ENCODE peak calls at places on chromosomes 7 and 10, in seven cellular contexts. Q is fibroblast of lung, O is neuronal stem cell, U is astrocyte, A is A549, D is right lobe of liver, E is ovary. H is an unnamed sample. For H3K9me3, the result is how much of the 10 kb centered on the place peaks cover.

GRCh38 chr7:84248843-84249242 is 54.3 kb upstream of the SEMA3A start:
- DNase-seq in Q (no peak), O (no peak), U (no peak), A (no peak), D (no peak), E (no peak), H (no peak)

GRCh38 chr7:110568388-110568787 is 522.5 kb upstream of the LRRN3 start:
- DNase-seq in Q (no peak), O (no peak), U (no peak), A (peak), D (no peak), E (no peak), H (no peak)

GRCh38 chr10:94138391-94138790 is 144.7 kb downstream of the PLCE1 start:
- DNase-seq in Q (peak), O (no peak), U (peak), A (no peak), D (no peak), E (no peak), H (no peak)

GRCh38 chr7:2144926-2145325 is 87.8 kb downstream of the MAD1L1 start:
- DNase-seq in Q (no peak), O (no peak), U (no peak), A (no peak), D (no peak), E (no peak), H (no peak)

GRCh38 chr10:52314007-52314821 is at the start of gene DKK1:
- DNase-seq in Q (peak), O (peak), U (peak), A (peak), D (peak), E (no peak), H (peak)

GRCh38 chr10:110311357-110311949 is 6.7 kb upstream of the SMNDC1 start:
- DNase-seq in Q (peak), O (peak), U (peak), A (peak), D (no peak), E (peak), H (peak)

GRCh38 chr10:91653214-91653875 is 20.5 kb upstream of the PPP1R3C start:
- DNase-seq in Q (peak), O (no peak), U (peak), A (peak), D (no peak), E (no peak), H (no peak)

GRCh38 chr7:11315687-11316258 is 342.1 kb downstream of the PHF14 start:
- DNase-seq in Q (no peak), O (no peak), U (no peak), A (no peak), D (no peak), E (no peak), H (no peak)

GRCh38 chr10:28587970-28588290 is 55.0 kb downstream of the WAC start:
- DNase-seq in Q (peak), O (no peak), U (peak), A (peak), D (no peak), E (no peak), H (no peak)

GRCh38 chr10:84924131-84924530 is 595.7 kb downstream of the CCSER2 start:
- DNase-seq in Q (no peak), O (no peak), U (no peak), A (no peak), D (no peak), E (no peak), H (no peak)

GRCh38 chr7:47482013-47482761 is 99.7 kb downstream of the TNS3 start:
- DNase-seq in Q (peak), O (no peak), U (peak), A (no peak), D (no peak), E (no peak), H (no peak)

GRCh38 chr10:125146791-125147604 is 13.4 kb downstream of the CTBP2 start:
- DNase-seq in Q (no peak), O (no peak), U (peak), A (peak), D (no peak), E (no peak), H (no peak)

GRCh38 chr10:60661627-60662026 is 116.7 kb upstream of the CDK1 start:
- DNase-seq in Q (peak), O (no peak), U (peak), A (peak), D (no peak), E (no peak), H (no peak)

DNA sequence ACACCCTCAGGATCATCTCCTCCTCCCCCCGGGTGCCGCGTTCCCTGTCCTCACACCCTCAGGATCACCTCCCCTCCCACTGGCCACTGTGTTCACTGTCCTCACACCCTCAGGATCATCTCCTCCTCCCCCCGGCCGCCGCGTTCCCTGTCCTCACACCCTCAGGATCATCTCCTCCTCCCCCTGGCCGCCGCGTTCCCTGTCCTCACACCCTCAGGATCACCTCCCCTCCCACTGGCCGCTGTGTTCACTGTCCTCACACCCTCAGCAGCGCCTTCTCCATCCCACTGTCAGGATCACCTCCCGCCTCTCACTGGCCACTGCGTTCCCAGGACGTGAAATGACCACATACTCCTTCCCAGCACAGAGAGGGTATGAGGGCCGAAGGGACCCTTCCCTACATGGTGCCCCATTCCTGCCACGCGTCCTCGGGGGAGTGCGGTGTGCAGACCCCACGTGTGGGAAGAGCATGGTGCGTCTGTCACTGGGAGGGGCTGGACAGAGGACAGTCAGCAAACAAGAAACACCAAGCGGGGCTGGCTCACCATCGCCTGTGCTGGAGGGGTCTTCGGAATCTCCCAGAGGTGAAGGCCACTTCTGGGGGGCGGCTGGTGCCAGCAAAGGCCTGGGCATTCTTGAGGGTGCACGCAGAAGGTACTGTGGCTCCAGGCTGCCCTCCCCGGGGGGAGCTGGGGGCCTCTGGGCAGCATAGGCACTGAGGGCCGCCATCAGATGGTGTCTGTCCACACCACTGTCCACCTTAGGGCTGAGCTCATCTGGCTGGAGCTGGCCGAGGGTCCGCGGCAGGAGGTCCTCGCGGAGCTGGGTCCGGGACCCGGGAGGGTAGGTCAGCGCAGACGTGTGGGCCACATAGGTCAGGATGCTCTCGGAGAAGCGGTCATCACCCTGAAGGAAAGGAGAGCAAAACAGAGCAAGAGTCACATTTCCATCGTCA is 421.0 kb downstream of the PTPRN2 start:
- DNase-seq in Q (no peak), O (no peak), U (no peak), A (no peak), D (no peak), E (no peak), H (no peak)
- H3K9me3 ChIP-seq in Q (under half), O (under half), U (under half), A (under half), D (under half), E (under half), H (under half)

GRCh38 chr10:17003666-17004065 is 125.9 kb downstream of the CUBN start:
- DNase-seq in Q (no peak), O (no peak), U (no peak), A (no peak), D (no peak), E (no peak), H (no peak)
- H3K4me3 ChIP-seq in Q (no peak), O (no peak), U (no peak), A (no peak), D (no peak), E (no peak), H (no peak)

GRCh38 chr10:753530-753929 is 64.1 kb upstream of the DIP2C start:
- DNase-seq in Q (no peak), O (no peak), U (no peak), A (no peak), D (no peak), E (no peak), H (no peak)

GRCh38 chr10:759898-760477 is 70.5 kb upstream of the DIP2C start:
- DNase-seq in Q (no peak), O (no peak), U (no peak), A (no peak), D (no peak), E (no peak), H (no peak)

GRCh38 chr10:760622-761021 is 71.2 kb upstream of the DIP2C start:
- DNase-seq in Q (no peak), O (no peak), U (no peak), A (no peak), D (no peak), E (no peak), H (no peak)

GRCh38 chr10:754914-755313 is 65.4 kb upstream of the DIP2C start:
- DNase-seq in Q (no peak), O (no peak), U (no peak), A (no peak), D (no peak), E (no peak), H (no peak)
- H3K9me3 ChIP-seq in Q (under half), O (under half), U (under half), A (under half), D (under half), E (under half), H (under half)

GRCh38 chr7:459584-460373 is 59.9 kb downstream of the PDGFA start:
- DNase-seq in Q (no peak), O (no peak), U (no peak), A (no peak), D (no peak), E (no peak), H (no peak)
- H3K4me3 ChIP-seq in Q (no peak), O (no peak), U (no peak), A (no peak), D (no peak), E (no peak), H (no peak)

GRCh38 chr7:156121434-156121833 is 309.2 kb upstream of the SHH start:
- DNase-seq in Q (no peak), O (no peak), U (no peak), A (no peak), D (no peak), E (no peak), H (no peak)
- H3K9me3 ChIP-seq in Q (under half), O (under half), U (under half), A (under half), D (under half), E (under half), H (under half)

DNA sequence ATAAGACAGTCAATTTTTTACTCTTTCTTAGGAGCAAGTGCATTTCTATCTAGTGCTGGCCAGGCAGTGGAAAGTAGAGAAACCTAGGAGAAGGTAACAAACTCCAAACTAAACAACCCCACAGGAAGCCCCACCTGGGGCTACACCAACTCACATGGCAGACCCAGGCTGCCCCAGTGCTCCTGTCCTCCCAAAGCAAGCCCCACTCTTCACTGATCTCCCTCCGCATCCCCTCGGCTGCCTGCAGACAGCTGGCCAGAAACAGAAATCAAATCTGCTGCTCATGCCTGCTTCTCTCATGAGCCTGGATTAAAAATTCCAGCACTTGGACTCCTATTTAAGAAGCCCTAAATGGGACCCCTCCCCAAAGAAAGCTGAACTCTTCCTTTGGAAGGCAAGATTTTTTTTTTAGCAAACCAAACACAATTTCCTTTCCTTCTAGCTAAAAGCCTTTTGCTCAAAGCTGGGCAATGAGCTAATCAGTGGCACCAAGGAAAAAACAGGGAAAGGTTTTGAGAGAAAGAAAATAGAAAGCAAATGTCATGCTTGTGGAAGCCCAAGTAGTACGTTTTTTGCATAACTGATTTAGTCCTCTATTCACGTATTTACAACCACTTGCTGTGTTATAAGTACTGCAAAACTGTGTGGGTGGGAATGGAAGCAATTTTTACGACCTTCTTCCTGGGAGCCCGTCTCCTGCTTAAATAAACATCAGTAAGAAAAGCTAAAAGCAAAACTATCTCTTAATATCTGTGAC is 10.7 kb downstream of the PDE1C start:
- DNase-seq in Q (peak), O (no peak), U (peak), A (no peak), D (no peak), E (no peak), H (no peak)
- H3K4me3 ChIP-seq in Q (peak), O (no peak), U (peak), A (peak), D (no peak), E (peak), H (no peak)

DNA sequence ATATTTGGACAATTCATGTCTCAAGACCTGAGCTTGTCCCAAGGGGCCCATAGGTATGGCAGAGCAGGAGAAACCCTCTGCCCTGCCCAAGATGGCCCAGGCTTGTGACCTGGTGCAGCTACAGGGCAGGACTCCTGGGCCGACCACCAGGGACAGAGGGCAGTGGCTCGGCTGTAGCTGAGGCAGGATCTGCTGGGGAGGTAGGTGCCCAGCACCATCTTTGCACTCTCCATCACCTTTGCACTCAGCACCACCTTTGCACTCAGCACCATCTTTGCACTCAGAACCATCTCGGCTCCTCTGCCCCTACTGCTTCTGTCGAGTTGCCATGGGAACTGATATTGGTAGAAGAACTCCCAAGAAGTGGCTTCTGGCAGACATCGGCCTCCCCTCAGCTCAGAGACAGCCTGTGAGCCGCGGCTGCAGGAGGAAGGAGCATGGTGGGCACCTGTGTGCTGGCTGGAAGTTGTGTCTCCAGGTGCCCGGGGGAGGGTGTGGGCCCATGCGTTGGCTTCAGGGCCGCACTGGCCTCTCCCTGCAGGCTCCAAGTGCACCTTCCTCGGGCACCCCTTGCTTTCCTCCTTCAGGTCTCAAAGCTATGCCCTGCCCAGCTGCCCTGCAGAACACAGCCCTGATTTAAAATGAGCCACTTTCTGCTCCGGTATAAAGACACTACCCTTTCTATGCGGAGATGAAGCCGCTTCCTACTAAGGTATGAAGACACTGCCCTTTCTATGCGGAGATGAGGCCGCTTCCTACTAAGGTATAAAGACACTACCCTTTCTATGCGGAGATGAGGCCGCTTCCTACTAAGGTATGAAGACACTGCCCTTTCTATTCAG is 514.5 kb downstream of the PTPRN2 start:
- DNase-seq in Q (no peak), O (no peak), U (no peak), A (no peak), D (no peak), E (no peak), H (no peak)
- H3K9me3 ChIP-seq in Q (under half), O (under half), U (under half), A (under half), D (under half), E (under half), H (under half)

GRCh38 chr7:73704640-73705550 is 14.6 kb downstream of the STX1A start:
- DNase-seq in Q (peak), O (no peak), U (peak), A (peak), D (no peak), E (peak), H (no peak)

GRCh38 chr7:73703649-73703984 is 15.9 kb downstream of the STX1A start:
- DNase-seq in Q (no peak), O (no peak), U (no peak), A (peak), D (no peak), E (no peak), H (no peak)

GRCh38 chr7:73703225-73703624 is 16.2 kb downstream of the STX1A start:
- DNase-seq in Q (no peak), O (no peak), U (no peak), A (no peak), D (no peak), E (peak), H (no peak)

GRCh38 chr7:73705551-73705920 is 13.9 kb downstream of the STX1A start:
- DNase-seq in Q (no peak), O (no peak), U (no peak), A (peak), D (no peak), E (no peak), H (no peak)

GRCh38 chr7:73703985-73704639 is 15.4 kb downstream of the STX1A start:
- DNase-seq in Q (peak), O (peak), U (no peak), A (peak), D (no peak), E (peak), H (peak)
- H3K4me3 ChIP-seq in Q (no peak), O (no peak), U (no peak), A (peak), D (no peak), E (peak), H (no peak)